ENCODE peak calls at places on chromosome 12, in ten cellular contexts. D, Q, S, V, M, N, P, O, T and H are unnamed samples.

GRCh38 chr12:14418526-14418925 is 53.0 kb downstream of the ATF7IP start:
- DNase-seq in D (peak; percentile 38), Q (no peak), S (peak; percentile 57), V (no peak), M (no peak), N (no peak), P (no peak), O (no peak), T (no peak), H (no peak)

GRCh38 chr12:22100952-22101748 is 55.1 kb downstream of the CMAS start:
- DNase-seq in D (peak; percentile 73), Q (no peak), S (peak; percentile 47), V (peak; percentile 28), M (no peak), N (no peak), P (peak; percentile 54), O (no peak), T (peak; percentile 18), H (no peak)

GRCh38 chr12:58933068-58933681 is 12.9 kb upstream of the LRIG3 start:
- DNase-seq in D (no peak), Q (no peak), S (no peak), V (no peak), M (no peak), N (no peak), P (no peak), O (no peak), T (no peak), H (no peak)

GRCh38 chr12:55972906-55973597 is 826 bp upstream of the RAB5B start:
- DNase-seq in D (peak; percentile 53), Q (no peak), S (no peak), V (no peak), M (no peak), N (no peak), P (no peak), O (no peak), T (no peak), H (no peak)

GRCh38 chr12:77751939-77752338 is 78.8 kb upstream of the NAV3 start:
- DNase-seq in D (no peak), Q (no peak), S (no peak), V (no peak), M (no peak), N (no peak), P (no peak), O (no peak), T (no peak), H (no peak)

GRCh38 chr12:50765325-50765911 is 1.5 kb downstream of the ATF1 start:
- DNase-seq in D (peak; percentile 56), Q (no peak), S (peak; percentile 51), V (no peak), M (no peak), N (no peak), P (peak; percentile 41), O (no peak), T (peak; percentile 75), H (no peak)

GRCh38 chr12:130429656-130430505 is 92.2 kb downstream of the PIWIL1 start:
- DNase-seq in D (no peak), Q (peak; percentile 32), S (no peak), V (no peak), M (no peak), N (peak; percentile 52), P (no peak), O (no peak), T (no peak), H (peak; percentile 40)

GRCh38 chr12:22459872-22460490 is 84.4 kb downstream of the C2CD5 start:
- DNase-seq in D (peak; percentile 54), Q (no peak), S (peak; percentile 21), V (no peak), M (no peak), N (no peak), P (no peak), O (no peak), T (peak; percentile 5), H (no peak)

GRCh38 chr12:106446429-106447092 is 89.0 kb downstream of the POLR3B start:
- DNase-seq in D (no peak), Q (no peak), S (no peak), V (no peak), M (no peak), N (no peak), P (no peak), O (no peak), T (no peak), H (no peak)

GRCh38 chr12:122894173-122895121 is 1.5 kb downstream of the VPS37B start:
- DNase-seq in D (no peak), Q (no peak), S (peak; percentile 47), V (no peak), M (peak; percentile 76), N (peak; percentile 73), P (no peak), O (no peak), T (no peak), H (no peak)
- H3K27ac ChIP-seq in D (peak overlapping the region; percentile 93), Q (peak overlapping the region; percentile 95), S (peak overlapping the region; percentile 91), V (peak overlapping the region; percentile 78), M (peak overlapping the region; percentile 92), N (peak overlapping the region; percentile 93), P (no peak overlapping the region), O (peak overlapping the region; percentile 93), T (peak overlapping the region; percentile 100), H (peak overlapping the region; percentile 36)

GRCh38 chr12:3364661-3365264 is 126.2 kb upstream of the PRMT8 start:
- DNase-seq in D (no peak), Q (no peak), S (no peak), V (no peak), M (no peak), N (no peak), P (no peak), O (no peak), T (no peak), H (no peak)

GRCh38 chr12:3367750-3368444 is 123.1 kb upstream of the PRMT8 start:
- DNase-seq in D (no peak), Q (peak; percentile 48), S (no peak), V (no peak), M (no peak), N (no peak), P (no peak), O (no peak), T (no peak), H (no peak)

GRCh38 chr12:3365416-3366385 is 125.3 kb upstream of the PRMT8 start:
- DNase-seq in D (no peak), Q (no peak), S (no peak), V (no peak), M (peak; percentile 77), N (no peak), P (no peak), O (peak; percentile 30), T (no peak), H (no peak)

GRCh38 chr12:3364226-3364625 is 126.8 kb upstream of the PRMT8 start:
- DNase-seq in D (no peak), Q (no peak), S (no peak), V (no peak), M (no peak), N (no peak), P (no peak), O (no peak), T (no peak), H (no peak)

GRCh38 chr12:3366451-3367155 is 124.4 kb upstream of the PRMT8 start:
- DNase-seq in D (no peak), Q (no peak), S (no peak), V (no peak), M (peak; percentile 75), N (no peak), P (no peak), O (no peak), T (no peak), H (no peak)
- H3K4me3 ChIP-seq in D (no peak overlapping the region), Q (no peak overlapping the region), S (no peak overlapping the region), V (no peak overlapping the region), M (peak overlapping the region; percentile 32), N (no peak overlapping the region), P (peak overlapping the region; percentile 37), O (peak overlapping the region; percentile 59), T (no peak overlapping the region), H (no peak overlapping the region)

GRCh38 chr12:9027156-9027555 is 37.8 kb downstream of the KLRG1 start:
- DNase-seq in D (no peak), Q (no peak), S (peak; percentile 11), V (no peak), M (no peak), N (no peak), P (no peak), O (no peak), T (no peak), H (no peak)

GRCh38 chr12:9024512-9024911 is 35.2 kb downstream of the KLRG1 start:
- DNase-seq in D (no peak), Q (no peak), S (no peak), V (no peak), M (no peak), N (no peak), P (no peak), O (no peak), T (no peak), H (no peak)

DNA sequence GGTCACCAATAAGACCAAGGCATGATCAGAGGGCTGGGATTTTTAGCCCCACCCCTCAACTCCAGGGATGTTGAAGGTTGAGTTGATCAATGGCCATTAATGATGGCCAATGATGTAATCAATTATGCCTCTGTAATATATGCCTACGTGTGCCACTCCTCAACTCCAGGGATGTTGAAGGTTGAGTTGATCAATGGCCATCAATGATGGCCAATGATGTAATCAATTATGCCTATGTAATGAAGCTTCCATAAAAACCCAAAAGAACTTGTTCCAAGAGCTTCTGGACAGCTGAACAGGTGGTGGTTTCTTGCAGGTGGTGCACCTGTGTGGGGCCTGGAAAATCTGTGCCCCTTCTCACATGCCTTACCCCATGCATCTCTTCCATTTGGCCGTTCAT is 33.2 kb downstream of the KLRG1 start:
- DNase-seq in D (no peak), Q (no peak), S (no peak), V (no peak), M (no peak), N (no peak), P (no peak), O (no peak), T (no peak), H (no peak)
- H3K4me1 ChIP-seq in D (no peaks in the 10 kb centered on the region), Q (no peaks in the 10 kb centered on the region), S (peaks cover 50% of the 10 kb centered on the region), V (no peaks in the 10 kb centered on the region), M (no peaks in the 10 kb centered on the region), N (peaks cover 4% of the 10 kb centered on the region), P (no peaks in the 10 kb centered on the region), O (peaks cover 4% of the 10 kb centered on the region), T (no peaks in the 10 kb centered on the region), H (no peaks in the 10 kb centered on the region)

GRCh38 chr12:110930348-110931314 is 10.3 kb upstream of the MYL2 start:
- DNase-seq in D (no peak), Q (no peak), S (no peak), V (no peak), M (peak; percentile 21), N (peak; percentile 25), P (no peak), O (no peak), T (no peak), H (no peak)

GRCh38 chr12:110929818-110930217 is 9.4 kb upstream of the MYL2 start:
- DNase-seq in D (no peak), Q (no peak), S (no peak), V (no peak), M (no peak), N (no peak), P (no peak), O (no peak), T (no peak), H (no peak)

GRCh38 chr12:110923692-110924334 is 3.4 kb upstream of the MYL2 start:
- DNase-seq in D (no peak), Q (peak; percentile 42), S (no peak), V (no peak), M (peak; percentile 60), N (peak; percentile 30), P (no peak), O (no peak), T (no peak), H (no peak)

GRCh38 chr12:110928700-110929099 is 8.3 kb upstream of the MYL2 start:
- DNase-seq in D (no peak), Q (peak; percentile 43), S (no peak), V (no peak), M (peak; percentile 49), N (peak; percentile 29), P (peak; percentile 84), O (peak; percentile 81), T (no peak), H (no peak)

GRCh38 chr12:110927545-110927944 is 7.2 kb upstream of the MYL2 start:
- DNase-seq in D (no peak), Q (peak; percentile 16), S (no peak), V (no peak), M (no peak), N (peak; percentile 13), P (no peak), O (no peak), T (no peak), H (no peak)
- H3K27ac ChIP-seq in D (no peak overlapping the region), Q (no peak overlapping the region), S (no peak overlapping the region), V (no peak overlapping the region), M (no peak overlapping the region), N (no peak overlapping the region), P (peak overlapping the region; percentile 19), O (peak overlapping the region; percentile 89), T (no peak overlapping the region), H (no peak overlapping the region)